ENCODE peak calls at places on chromosomes 6 and 20, in four cellular contexts. U is SK-N-MC, D is NAMALWA, S is BJ. Z is an unnamed sample.

GRCh38 chr6:170092826-170093225 is 198.1 kb downstream of the DLL1 start:
- DNase-seq in U (no peak), D (no peak), S (no peak), Z (no peak)

GRCh38 chr6:15365273-15365687 is 119.4 kb downstream of the JARID2 start:
- DNase-seq in U (peak), D (peak), S (peak), Z (no peak)

GRCh38 chr6:10880366-10880765 is 1.5 kb downstream of the GCM2 start:
- DNase-seq in U (no peak), D (no peak), S (no peak), Z (no peak)

GRCh38 chr20:2814076-2814475 is 711 bp upstream of the C20orf141 start:
- DNase-seq in U (no peak), D (no peak), S (no peak), Z (peak)

GRCh38 chr6:134065706-134066105 is 13.3 kb upstream of the SLC2A12 start:
- DNase-seq in U (no peak), D (peak), S (no peak), Z (no peak)

GRCh38 chr20:48621256-48622078 is 206.3 kb downstream of the PREX1 start:
- DNase-seq in U (no peak), D (no peak), S (no peak), Z (peak)

GRCh38 chr6:14129572-14129971 is 12.0 kb downstream of the CD83 start:
- DNase-seq in U (no peak), D (peak), S (no peak), Z (peak)

GRCh38 chr6:119247504-119247903 is 102.1 kb downstream of the MAN1A1 start:
- DNase-seq in U (no peak), D (no peak), S (no peak), Z (no peak)